ENCODE peak calls at places on chromosomes 16 and 17, in seven cellular contexts. X, S, P, G, H, T and D are unnamed samples.

GRCh38 chr17:58541249-58541648 is 26.8 kb upstream of the MTMR4 start:
- DNase-seq in X (peak), S (no peak), P (peak), G (no peak), H (no peak), T (no peak), D (peak)

GRCh38 chr17:74601944-74602572 is 10.0 kb upstream of the CD300LD start:
- DNase-seq in X (peak), S (peak), P (peak), G (peak), H (no peak), T (peak), D (peak)

GRCh38 chr16:10949424-10949970 is 5.1 kb downstream of the CLEC16A start:
- DNase-seq in X (no peak), S (no peak), P (peak), G (no peak), H (peak), T (no peak), D (peak)

GRCh38 chr16:70683146-70683944 is 2.5 kb downstream of the MTSS2 start:
- DNase-seq in X (no peak), S (no peak), P (no peak), G (no peak), H (no peak), T (no peak), D (no peak)

GRCh38 chr16:80993293-80993691 is 13.4 kb downstream of the CMC2 start:
- DNase-seq in X (peak), S (peak), P (no peak), G (no peak), H (no peak), T (peak), D (peak)

GRCh38 chr17:74516561-74516960 is 14.7 kb downstream of the CD300LB start:
- DNase-seq in X (no peak), S (no peak), P (no peak), G (no peak), H (no peak), T (no peak), D (no peak)

GRCh38 chr16:48194828-48195566 is 39.2 kb upstream of the ABCC12 start:
- DNase-seq in X (peak), S (peak), P (no peak), G (no peak), H (no peak), T (no peak), D (no peak)

GRCh38 chr17:35746956-35747355 is 6.1 kb downstream of the GAS2L2 start:
- DNase-seq in X (no peak), S (no peak), P (no peak), G (no peak), H (no peak), T (no peak), D (no peak)

GRCh38 chr17:73874008-73874407 is 229.8 kb upstream of the SDK2 start:
- DNase-seq in X (no peak), S (no peak), P (no peak), G (no peak), H (no peak), T (no peak), D (no peak)

GRCh38 chr17:77489239-77489897 is 348.6 kb downstream of the SEC14L1 start:
- DNase-seq in X (no peak), S (no peak), P (no peak), G (no peak), H (no peak), T (no peak), D (no peak)

GRCh38 chr17:39276113-39276512 is 50.4 kb upstream of the STAC2 start:
- DNase-seq in X (no peak), S (no peak), P (no peak), G (no peak), H (no peak), T (no peak), D (no peak)

GRCh38 chr17:61363601-61364462 is 35.8 kb upstream of the TBX2 start:
- DNase-seq in X (no peak), S (no peak), P (no peak), G (no peak), H (no peak), T (no peak), D (no peak)

GRCh38 chr16:80034948-80035700 is 434.6 kb upstream of the MAF start:
- DNase-seq in X (no peak), S (no peak), P (no peak), G (no peak), H (no peak), T (no peak), D (peak)

GRCh38 chr17:65099941-65100315 is 37.2 kb upstream of the RGS9 start:
- DNase-seq in X (peak), S (peak), P (peak), G (no peak), H (no peak), T (peak), D (no peak)

GRCh38 chr16:82965808-82966207 is 339.0 kb downstream of the CDH13 start:
- DNase-seq in X (no peak), S (no peak), P (no peak), G (no peak), H (no peak), T (no peak), D (no peak)

GRCh38 chr17:57277923-57278604 is 21.7 kb downstream of the MSI2 start:
- DNase-seq in X (no peak), S (no peak), P (no peak), G (no peak), H (no peak), T (no peak), D (no peak)

GRCh38 chr17:7486181-7486580 is 2.0 kb downstream of the POLR2A start:
- DNase-seq in X (peak), S (peak), P (no peak), G (no peak), H (no peak), T (no peak), D (no peak)

GRCh38 chr17:20203761-20204263 is 194.7 kb downstream of the SPECC1 start:
- DNase-seq in X (peak), S (peak), P (no peak), G (no peak), H (no peak), T (no peak), D (no peak)

GRCh38 chr17:41415833-41416335 is 8.5 kb downstream of the KRT37 start:
- DNase-seq in X (peak), S (peak), P (no peak), G (no peak), H (no peak), T (peak), D (peak)

GRCh38 chr16:22763655-22764054 is 50.3 kb upstream of the HS3ST2 start:
- DNase-seq in X (no peak), S (no peak), P (peak), G (no peak), H (no peak), T (no peak), D (peak)

GRCh38 chr17:8632087-8632486 is 1.6 kb upstream of the MYH10 start:
- DNase-seq in X (no peak), S (no peak), P (peak), G (no peak), H (no peak), T (no peak), D (peak)

GRCh38 chr17:61488878-61489718 is 36.9 kb downstream of the TBX4 start:
- DNase-seq in X (no peak), S (no peak), P (no peak), G (no peak), H (no peak), T (no peak), D (no peak)

GRCh38 chr16:24418729-24419128 is 120.6 kb upstream of the RBBP6 start:
- DNase-seq in X (no peak), S (no peak), P (no peak), G (no peak), H (no peak), T (no peak), D (peak)

GRCh38 chr17:80352991-80353665 is 61.8 kb upstream of the ENDOV start:
- DNase-seq in X (no peak), S (no peak), P (no peak), G (no peak), H (no peak), T (no peak), D (no peak)

GRCh38 chr17:51372345-51373004 is 112.1 kb downstream of the UTP18 start:
- DNase-seq in X (peak), S (peak), P (peak), G (no peak), H (no peak), T (no peak), D (peak)

GRCh38 chr17:51371732-51372151 is 111.4 kb downstream of the UTP18 start:
- DNase-seq in X (peak), S (peak), P (peak), G (peak), H (peak), T (peak), D (peak)

GRCh38 chr17:51374220-51374619 is 113.9 kb downstream of the UTP18 start:
- DNase-seq in X (no peak), S (no peak), P (no peak), G (no peak), H (no peak), T (no peak), D (no peak)

DNA sequence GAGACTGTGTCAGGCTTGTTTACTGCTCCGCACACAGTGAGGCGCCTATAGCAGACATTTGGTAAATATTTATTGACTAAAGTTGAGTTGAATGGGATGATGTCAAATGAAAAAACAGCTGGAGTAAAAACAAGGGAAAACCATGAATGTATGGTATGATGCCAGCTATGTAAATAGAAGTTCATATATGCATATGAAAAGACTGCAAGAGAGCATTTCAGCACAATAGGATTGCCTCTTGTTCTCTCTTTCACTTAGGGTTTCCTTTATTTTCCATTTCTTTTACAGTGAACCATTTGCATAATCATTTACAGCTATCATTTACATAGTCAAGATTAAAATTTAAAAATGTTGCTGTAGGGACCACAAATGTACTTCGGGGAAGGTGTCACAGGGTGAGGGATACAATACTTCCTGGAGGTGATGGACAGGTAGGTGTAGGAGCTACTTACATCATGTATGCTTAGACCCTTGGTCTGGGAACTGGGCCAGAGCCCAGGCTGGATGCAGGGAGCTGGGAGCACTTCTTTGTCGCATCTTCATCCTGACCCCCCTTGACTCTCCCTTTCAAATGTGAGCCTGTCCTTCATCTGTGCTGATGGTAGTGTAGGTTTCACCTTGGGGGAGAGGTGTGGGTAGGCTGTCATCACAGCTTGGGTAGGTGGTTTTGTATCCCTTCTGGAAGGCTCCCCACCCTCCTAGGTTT is 113.3 kb downstream of the UTP18 start:
- DNase-seq in X (no peak), S (no peak), P (peak), G (no peak), H (no peak), T (no peak), D (no peak)
- H3K4ac ChIP-seq in X (no peak), S (no peak), P (no peak), G (no peak), H (no peak), T (no peak), D (no peak)

GRCh38 chr16:67936876-67937605 is 391 bp upstream of the PSMB10 start:
- DNase-seq in X (no peak), S (no peak), P (no peak), G (no peak), H (no peak), T (peak), D (peak)
- H4K8ac ChIP-seq in X (peak), S (peak), P (no peak), G (no peak), H (peak), T (peak), D (no peak)

DNA sequence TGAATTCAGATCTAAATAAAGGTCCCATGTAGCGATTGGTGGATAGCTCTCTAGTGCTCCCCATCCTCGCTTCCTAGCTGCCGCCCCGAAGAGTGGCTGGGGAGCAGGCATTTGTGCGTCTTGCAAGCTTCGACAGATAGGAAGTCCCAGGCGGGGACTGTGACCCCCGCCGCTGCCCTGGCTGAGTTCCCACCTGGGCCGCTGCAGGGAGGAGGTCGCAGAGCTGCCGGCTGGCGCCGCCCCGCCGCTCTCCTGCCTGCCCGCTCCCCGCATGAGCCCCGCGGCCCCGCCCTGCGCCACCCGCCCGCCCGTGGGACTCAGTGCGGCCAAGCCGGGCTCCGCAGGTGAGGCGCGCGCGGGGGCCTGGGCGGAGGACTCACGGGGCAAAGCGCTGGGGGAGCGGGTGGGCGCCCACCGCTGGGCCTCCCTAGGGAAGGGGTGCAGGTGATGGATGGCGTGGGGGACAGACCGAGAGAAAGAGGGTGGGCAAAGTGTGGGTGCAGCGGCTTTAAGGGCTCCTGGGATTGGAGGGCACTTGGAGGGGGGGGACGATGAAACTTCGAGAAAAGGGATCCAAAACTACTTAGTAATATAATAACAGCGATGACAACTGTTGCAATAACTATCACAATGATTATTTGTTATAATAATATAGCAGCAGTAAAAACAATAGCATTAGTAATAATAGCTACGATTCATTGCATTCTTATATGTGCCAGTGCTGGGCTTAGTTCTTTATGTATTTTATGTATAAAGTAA is at the start of gene OTOA:
- DNase-seq in X (no peak), S (no peak), P (peak), G (no peak), H (peak), T (no peak), D (peak)
- H3K27ac ChIP-seq in X (no peak), S (no peak), P (no peak), G (no peak), H (no peak), T (no peak), D (no peak)

DNA sequence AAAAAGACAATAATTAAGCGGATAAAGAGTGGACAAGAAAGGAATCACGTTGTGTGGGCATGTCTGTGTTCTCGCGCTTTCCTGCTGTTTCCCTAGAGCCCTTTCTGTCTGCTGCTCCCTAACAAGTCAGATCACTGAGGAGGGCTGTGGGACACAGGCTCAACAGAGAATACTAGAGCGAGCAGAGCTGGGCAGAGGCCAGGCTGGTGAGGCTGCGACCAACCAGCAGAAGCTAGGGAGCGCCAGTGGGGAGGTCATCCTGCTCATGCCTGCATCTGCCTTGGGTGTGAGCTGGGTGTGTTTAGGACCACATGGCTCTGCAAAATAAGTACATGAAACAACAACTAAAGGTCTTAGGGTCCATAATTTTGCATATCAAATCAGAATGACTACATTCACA is 11.5 kb upstream of the FOXJ1 start:
- DNase-seq in X (no peak), S (no peak), P (peak), G (no peak), H (no peak), T (no peak), D (peak)
- H3K4ac ChIP-seq in X (no peak), S (no peak), P (no peak), G (no peak), H (no peak), T (no peak), D (no peak)

GRCh38 chr16:52569701-52570100 is 22.8 kb upstream of the TOX3 start:
- DNase-seq in X (no peak), S (no peak), P (no peak), G (no peak), H (no peak), T (no peak), D (no peak)

GRCh38 chr16:52570495-52571091 is 23.6 kb upstream of the TOX3 start:
- DNase-seq in X (no peak), S (no peak), P (no peak), G (no peak), H (no peak), T (no peak), D (no peak)

GRCh38 chr16:52574105-52574437 is 27.1 kb upstream of the TOX3 start:
- DNase-seq in X (no peak), S (no peak), P (no peak), G (no peak), H (no peak), T (no peak), D (no peak)

GRCh38 chr16:52573365-52574104 is 26.6 kb upstream of the TOX3 start:
- DNase-seq in X (no peak), S (no peak), P (no peak), G (no peak), H (no peak), T (no peak), D (no peak)

GRCh38 chr16:52572656-52573055 is 25.7 kb upstream of the TOX3 start:
- DNase-seq in X (no peak), S (no peak), P (no peak), G (no peak), H (no peak), T (no peak), D (no peak)
- H4K8ac ChIP-seq in X (no peak), S (no peak), P (no peak), G (no peak), H (no peak), T (no peak), D (no peak)

GRCh38 chr17:1644493-1645206 is 882 bp downstream of the SCARF1 start:
- DNase-seq in X (peak), S (peak), P (no peak), G (no peak), H (no peak), T (no peak), D (no peak)
- H3K27ac ChIP-seq in X (no peak), S (no peak), P (no peak), G (no peak), H (no peak), T (no peak), D (no peak)

DNA sequence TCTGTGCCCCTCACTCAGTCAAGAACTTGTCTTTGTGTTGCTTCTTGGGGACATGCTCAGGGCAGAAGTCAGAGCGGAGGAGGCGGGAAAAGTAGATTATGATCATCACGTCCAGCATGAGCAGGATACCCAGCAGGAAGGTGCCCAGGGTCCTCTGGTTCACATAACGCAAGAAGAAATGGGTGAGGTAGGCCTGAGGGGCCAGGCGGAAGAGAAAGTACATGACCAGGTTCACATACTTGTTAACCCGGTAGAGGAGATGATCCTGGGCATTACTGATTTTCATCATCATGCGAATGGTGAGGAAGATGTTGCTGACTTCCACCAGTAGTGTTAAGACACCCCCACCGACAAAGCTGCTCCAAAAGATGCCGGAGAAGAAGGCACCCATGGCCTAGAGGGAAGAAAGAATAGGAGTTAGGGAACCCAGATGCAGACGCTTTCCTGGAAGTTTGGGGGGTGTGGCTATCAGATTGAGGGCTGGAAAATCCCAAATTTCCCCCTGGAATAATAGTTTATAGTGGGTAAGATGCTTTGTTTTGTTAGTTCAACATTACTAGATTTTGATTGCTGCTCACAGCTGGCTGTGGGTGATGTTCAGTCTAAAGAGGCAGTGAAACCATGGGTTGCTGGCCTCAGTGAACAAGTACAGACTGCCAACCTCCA is 1.4 kb downstream of the TLCD1 start:
- DNase-seq in X (no peak), S (no peak), P (no peak), G (no peak), H (no peak), T (no peak), D (peak)
- H3K4ac ChIP-seq in X (no peak), S (peak), P (no peak), G (no peak), H (no peak), T (no peak), D (peak)

DNA sequence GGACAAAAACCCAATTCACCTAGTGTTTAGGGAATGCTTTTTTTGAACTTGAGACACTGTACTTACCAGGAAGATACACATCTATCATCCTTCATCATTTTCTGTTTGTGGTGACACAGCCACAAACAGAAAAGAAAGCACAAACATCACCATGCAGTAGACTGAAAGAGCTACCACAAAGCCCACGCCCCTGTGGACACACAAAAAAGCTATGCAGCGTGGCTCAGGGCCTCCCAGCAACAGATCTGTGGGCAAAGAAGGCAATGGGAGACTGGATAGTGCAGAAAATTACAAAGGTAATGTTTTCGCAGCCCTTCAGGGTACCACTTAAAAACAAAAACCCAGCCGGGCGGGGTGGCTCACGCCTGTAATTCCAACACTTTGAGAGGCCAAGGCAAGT is 9.6 kb downstream of the COTL1 start:
- DNase-seq in X (no peak), S (no peak), P (no peak), G (no peak), H (no peak), T (no peak), D (no peak)
- H4K8ac ChIP-seq in X (no peak), S (no peak), P (no peak), G (no peak), H (no peak), T (no peak), D (no peak)

DNA sequence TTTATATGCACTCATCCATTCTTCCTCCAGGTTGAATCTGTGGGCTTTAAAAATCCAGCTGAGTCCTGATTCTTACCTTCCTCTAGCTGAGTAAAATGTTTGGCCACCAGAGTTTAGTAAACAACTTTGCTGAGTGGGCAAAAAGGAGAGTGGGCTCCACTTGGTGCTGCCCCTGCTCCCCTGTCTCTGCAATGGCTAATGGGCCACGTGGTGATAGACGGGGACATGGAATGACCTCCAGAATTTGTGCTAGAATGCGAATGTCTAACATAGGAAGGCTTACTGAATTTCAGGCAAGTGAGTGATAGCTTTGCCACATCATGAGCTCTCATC is 137.3 kb upstream of the CES5A start:
- DNase-seq in X (no peak), S (no peak), P (no peak), G (no peak), H (no peak), T (no peak), D (no peak)
- H3K27ac ChIP-seq in X (no peak), S (no peak), P (no peak), G (no peak), H (no peak), T (no peak), D (no peak)